ENCODE peak calls at places on chromosomes 4 and X, in six cellular contexts. U is mesendoderm, D is IMR-90, H is mesenchymal stem cell, R is H9, M is trophoblast cell. O is an unnamed sample.

GRCh38 chr4:39331191-39331590 is 35.0 kb downstream of the RFC1 start:
- DNase-seq in U (peak), D (peak), H (no peak), R (no peak), M (no peak), O (no peak)

GRCh38 chr4:67465032-67465762 is 80.1 kb downstream of the CENPC start:
- DNase-seq in R (no peak), U (no peak), D (peak), H (peak), M (no peak), O (no peak)

GRCh38 chr4:78818530-78818929 is 42.4 kb downstream of the BMP2K start:
- DNase-seq in M (no peak), R (no peak), U (peak), D (peak), H (peak), O (no peak)

GRCh38 chr4:69518543-69519198 is 23.0 kb upstream of the UGT2B4 start:
- DNase-seq in D (no peak), H (no peak), U (no peak), M (no peak), R (no peak), O (no peak)

GRCh38 chr4:8391972-8392371 is 48.6 kb downstream of the ACOX3 start:
- DNase-seq in D (peak), H (peak), U (no peak), M (peak), R (no peak), O (no peak)

GRCh38 chr4:100014616-100015015 is 64.5 kb upstream of the H2AZ1 start:
- DNase-seq in D (peak), R (no peak), M (no peak), U (no peak), H (peak), O (no peak)

GRCh38 chr4:69828828-69829227 is 31.1 kb downstream of the SULT1E1 start:
- DNase-seq in M (no peak), U (no peak), D (no peak), R (no peak), H (no peak), O (no peak)

GRCh38 chr4:6898763-6899162 is 10.9 kb upstream of the TBC1D14 start:
- DNase-seq in M (no peak), D (no peak), R (no peak), U (no peak), H (peak), O (no peak)

GRCh38 chr4:186765138-186765537 is 41.5 kb upstream of the FAT1 start:
- DNase-seq in M (no peak), U (no peak), D (peak), H (no peak), R (peak), O (no peak)

GRCh38 chr4:68267433-68267944 is 22.0 kb upstream of the TMPRSS11B start:
- DNase-seq in U (no peak), M (no peak), D (peak), R (no peak), H (peak), O (no peak)

GRCh38 chr4:102022343-102022742 is 231.8 kb downstream of the BANK1 start:
- DNase-seq in R (no peak), H (no peak), M (no peak), U (no peak), D (no peak), O (no peak)

GRCh38 chrX:106894978-106895452 is 8.1 kb downstream of the RIPPLY1 start:
- DNase-seq in H (peak), M (no peak), D (peak), R (no peak), U (peak), O (no peak)

GRCh38 chr4:75547647-75548387 is 8.0 kb upstream of the ODAPH start:
- DNase-seq in U (no peak), M (no peak), R (no peak), D (peak), H (peak), O (no peak)

GRCh38 chr4:143768007-143768591 is 67.6 kb upstream of the FREM3 start:
- DNase-seq in D (no peak), H (no peak), R (no peak), M (no peak), U (no peak), O (no peak)

GRCh38 chr4:122224348-122224747 is 72.2 kb downstream of the BLTP1 start:
- DNase-seq in M (no peak), U (peak), H (peak), R (peak), D (peak), O (peak)

GRCh38 chrX:111009256-111009655 is 86.7 kb upstream of the PAK3 start:
- DNase-seq in H (no peak), U (no peak), D (no peak), R (no peak), M (no peak), O (no peak)

GRCh38 chr4:13921805-13922204 is 294.3 kb upstream of the BOD1L1 start:
- DNase-seq in D (peak), R (no peak), M (no peak), U (no peak), H (peak), O (no peak)

GRCh38 chr4:151940290-151940689 is 179.5 kb upstream of the GATB start:
- DNase-seq in U (no peak), H (no peak), R (no peak), M (no peak), D (no peak), O (no peak)

GRCh38 chrX:149540621-149541520 is at the start of gene EOLA1:
- DNase-seq in M (peak), U (peak), D (peak), R (peak), H (peak), O (no peak)

GRCh38 chrX:120781416-120781815 is 94.2 kb downstream of the CT47B1 start:
- DNase-seq in R (no peak), M (no peak), D (no peak), U (no peak), H (peak), O (no peak)

GRCh38 chr4:57153207-57153606 is 43.0 kb upstream of the IGFBP7 start:
- DNase-seq in M (no peak), U (no peak), R (no peak), D (no peak), H (peak), O (no peak)

GRCh38 chr4:117334451-117335188 is 249.2 kb upstream of the TRAM1L1 start:
- DNase-seq in H (no peak), R (no peak), D (no peak), M (no peak), U (no peak), O (no peak)

GRCh38 chrX:27307546-27307945 is 155.6 kb downstream of the PPP4R3C start:
- DNase-seq in U (no peak), H (no peak), M (no peak), R (no peak), D (no peak), O (no peak)

GRCh38 chr4:10157478-10158354 is 41.1 kb upstream of the WDR1 start:
- DNase-seq in U (peak), H (peak), D (peak), M (peak), R (peak), O (peak)

GRCh38 chr4:28555851-28556250 is 1695.2 kb downstream of the STIM2 start:
- DNase-seq in M (no peak), H (peak), U (no peak), R (no peak), D (peak), O (no peak)

GRCh38 chr4:145881991-145882390 is 56.6 kb downstream of the ZNF827 start:
- DNase-seq in U (no peak), H (no peak), R (no peak), M (peak), D (no peak), O (no peak)

GRCh38 chr4:37715889-37716402 is 29.8 kb upstream of the RELL1 start:
- DNase-seq in H (peak), U (peak), R (no peak), M (peak), D (peak), O (no peak)

GRCh38 chrX:138986866-138987265 is 275.3 kb upstream of the FGF13 start:
- DNase-seq in R (no peak), H (no peak), U (peak), M (no peak), D (no peak), O (no peak)

GRCh38 chr4:151541438-151542071 is 132.6 kb downstream of the FHIP1A start:
- DNase-seq in M (no peak), R (no peak), H (peak), U (peak), D (peak), O (peak)

GRCh38 chrX:103879339-103879738 is 47.3 kb upstream of the RAB9B start:
- DNase-seq in H (peak), U (peak), M (peak), R (no peak), D (peak), O (no peak)

GRCh38 chrX:130114141-130114561 is 3.9 kb upstream of the ELF4 start:
- DNase-seq in R (no peak), U (no peak), D (peak), M (no peak), H (no peak), O (no peak)

GRCh38 chrX:135740683-135741149 is 27.3 kb downstream of the CT45A3 start:
- DNase-seq in H (no peak), M (no peak), U (no peak), R (peak), D (no peak), O (no peak)

GRCh38 chr4:41611881-41612871 is 74.2 kb downstream of the LIMCH1 start:
- DNase-seq in D (peak), R (peak), U (peak), M (peak), H (peak), O (peak)

GRCh38 chr4:103422467-103423219 is 224.5 kb upstream of the CENPE start:
- DNase-seq in M (no peak), U (no peak), R (no peak), H (no peak), D (no peak), O (no peak)

GRCh38 chr4:1447676-1448588 is 41.7 kb upstream of the NKX1-1 start:
- DNase-seq in M (no peak), D (no peak), H (no peak), R (no peak), U (no peak), O (no peak)

GRCh38 chr4:52712172-52712990 is 38.8 kb downstream of the ERVMER34-1 start:
- DNase-seq in R (peak), D (peak), H (peak), U (peak), M (peak), O (peak)
- H2AK5ac ChIP-seq in R (no peak), D (peak), H (no peak), U (peak), M (peak), O (peak)

DNA sequence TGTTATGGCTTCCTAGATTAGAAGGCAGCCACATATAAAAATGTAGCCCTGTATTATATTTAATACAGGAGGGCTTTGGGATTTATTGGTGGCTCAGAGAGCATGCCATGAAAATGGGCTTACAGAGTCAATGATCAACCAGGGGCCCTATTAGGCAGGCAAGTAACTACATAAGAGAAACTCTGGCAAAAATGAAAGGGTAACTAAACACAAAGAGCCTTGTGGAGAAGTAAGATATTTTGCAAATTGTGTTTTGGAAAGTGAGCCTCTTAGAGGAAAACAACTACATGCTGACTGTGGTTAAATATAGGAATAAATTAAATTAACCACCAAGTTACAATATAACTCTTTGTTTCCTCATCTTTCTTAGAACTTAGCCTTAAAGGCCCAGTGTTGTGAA is 5.5 kb downstream of the SAT1 start:
- DNase-seq in D (no peak), M (no peak), H (peak), R (no peak), U (no peak), O (no peak)
- H3K27ac ChIP-seq in D (no peak), M (no peak), H (peak), R (no peak), U (no peak), O (no peak)

GRCh38 chrX:114058988-114059418 is 524.9 kb upstream of the HTR2C start:
- DNase-seq in R (no peak), M (peak), U (no peak), D (no peak), H (no peak), O (no peak)
- H2AK5ac ChIP-seq in R (no peak), M (no peak), U (no peak), D (no peak), H (no peak), O (no peak)

GRCh38 chrX:20418379-20418778 is 151.7 kb upstream of the RPS6KA3 start:
- DNase-seq in H (no peak), M (no peak), D (no peak), R (no peak), U (no peak), O (no peak)
- H3K27ac ChIP-seq in H (no peak), M (no peak), D (no peak), R (no peak), U (no peak), O (no peak)

DNA sequence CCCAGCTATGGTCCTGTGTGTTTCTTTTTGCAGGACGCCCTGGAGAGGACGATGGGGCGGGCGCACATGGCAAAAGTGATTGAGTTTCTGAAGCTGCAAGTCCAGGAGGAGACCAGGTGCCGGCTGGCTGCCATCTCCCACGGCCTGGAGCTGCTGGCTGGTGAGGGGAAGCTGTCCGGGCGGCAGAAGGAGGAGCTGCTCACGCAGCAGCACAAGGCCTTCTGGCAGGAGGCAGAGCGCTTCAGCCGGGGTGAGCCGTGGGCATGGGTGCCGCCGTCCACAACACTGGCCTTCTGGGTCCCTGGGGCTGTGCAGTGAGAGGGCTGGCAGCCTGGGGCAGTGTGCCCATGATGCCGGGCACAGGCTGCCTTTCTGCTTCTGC is 41.8 kb downstream of the EVC start:
- DNase-seq in H (no peak), D (no peak), R (peak), M (no peak), U (no peak), O (no peak)
- H2AK5ac ChIP-seq in H (peak), D (peak), R (no peak), M (no peak), U (no peak), O (no peak)

DNA sequence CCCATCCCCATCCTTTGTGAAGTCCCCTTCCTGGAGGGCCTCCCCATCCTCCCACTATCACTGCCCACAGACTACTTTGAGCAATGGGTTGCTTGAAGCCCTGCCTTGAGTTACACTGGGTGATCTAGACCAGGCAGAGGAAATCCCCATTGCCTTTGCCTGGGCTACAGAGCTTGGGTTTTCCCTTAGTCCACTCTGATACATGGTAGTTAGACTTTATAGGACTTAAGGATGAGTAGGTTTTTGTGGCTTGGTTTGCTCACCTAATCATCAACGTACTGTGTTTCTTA is 56.6 kb downstream of the TMEM131L start:
- DNase-seq in H (no peak), U (no peak), R (no peak), D (no peak), M (no peak), O (no peak)
- H3K27ac ChIP-seq in H (no peak), U (no peak), R (no peak), D (no peak), M (no peak), O (peak)

DNA sequence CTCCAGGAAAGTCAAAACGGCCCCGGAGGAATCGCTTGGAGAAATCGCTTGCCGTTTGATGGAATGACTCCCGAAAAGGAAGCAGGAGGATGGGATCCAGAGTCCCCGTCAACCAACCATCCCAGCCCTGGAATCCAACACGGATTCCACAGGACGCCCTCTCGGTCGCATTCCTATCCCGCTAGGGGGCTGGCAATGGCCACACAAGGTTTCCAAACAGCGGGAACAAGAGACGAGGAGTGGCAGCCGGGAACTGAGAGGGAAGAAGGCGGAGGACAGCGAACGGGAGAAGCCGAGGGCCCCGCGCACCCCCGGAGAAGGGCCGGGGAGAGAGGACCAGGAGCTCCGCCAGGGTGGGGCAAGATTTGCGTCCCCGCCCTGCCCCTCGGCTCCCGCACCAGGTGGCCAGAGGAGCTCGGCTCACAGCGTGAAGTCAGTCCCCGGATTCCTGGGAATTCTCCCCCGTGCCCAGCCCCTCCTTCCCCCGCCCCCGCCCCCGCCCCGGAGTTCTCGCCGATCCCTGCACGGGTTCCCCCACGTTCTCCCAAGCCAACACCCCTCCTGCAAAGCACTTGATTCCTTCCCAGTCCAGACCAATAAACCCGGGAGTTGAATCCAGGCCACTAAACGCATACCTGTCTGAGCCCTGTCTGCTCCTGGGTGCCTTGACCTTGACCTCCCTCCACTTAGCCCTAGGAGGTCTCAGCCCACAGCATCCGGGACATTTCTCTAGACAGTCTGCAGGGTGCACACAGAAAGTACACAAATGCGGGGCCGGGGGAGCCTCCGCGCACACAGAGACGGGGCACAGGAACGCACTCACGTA is 1.4 kb downstream of the PDZD4 start:
- DNase-seq in M (no peak), R (peak), H (peak), D (no peak), U (peak), O (peak)
- H2AK5ac ChIP-seq in M (no peak), R (no peak), H (no peak), D (no peak), U (no peak), O (no peak)